ENCODE peak calls at places on chromosomes 11 and 22, in ten cellular contexts. M is AG10803, B is mucosa of descending colon, T is foreskin fibroblast, Y is sigmoid colon, K is A549, J is brain microvascular endothelial cell, P is neural crest cell, F is AG09309, L is astrocyte. V is an unnamed sample.

GRCh38 chr11:28529540-28530410 is 421.6 kb downstream of the METTL15 start:
- DNase-seq in B (no peak), L (peak), F (peak), Y (no peak), M (peak), K (no peak), P (no peak), J (peak), T (peak), V (no peak)

GRCh38 chr11:20315800-20316199 is 47.7 kb upstream of the HTATIP2 start:
- DNase-seq in T (no peak), P (no peak), B (no peak), L (no peak), M (no peak), J (no peak), Y (no peak), K (no peak), F (no peak), V (no peak)

GRCh38 chr11:63999349-64000025 is 13.2 kb downstream of the OTUB1 start:
- DNase-seq in T (peak), K (no peak), P (peak), L (peak), F (no peak), J (peak), B (peak), Y (peak), M (no peak), V (no peak)

GRCh38 chr22:37638351-37639069 is 959 bp upstream of the SH3BP1 start:
- DNase-seq in F (no peak), K (no peak), M (no peak), J (no peak), Y (no peak), B (peak), L (no peak), T (no peak), P (no peak), V (no peak)

GRCh38 chr11:133052537-133052936 is 479.8 kb downstream of the OPCML start:
- DNase-seq in K (no peak), L (no peak), P (no peak), Y (no peak), T (no peak), J (no peak), F (no peak), B (no peak), M (no peak), V (no peak)

GRCh38 chr11:72740060-72740424 is 12.2 kb downstream of the ARAP1 start:
- DNase-seq in F (no peak), B (no peak), T (no peak), M (no peak), J (no peak), P (no peak), L (no peak), K (no peak), Y (no peak), V (no peak)

GRCh38 chr11:40306938-40307548 is 1152.4 kb downstream of the LRRC4C start:
- DNase-seq in L (peak), B (no peak), Y (no peak), T (peak), F (no peak), K (peak), P (peak), J (peak), M (peak), V (no peak)

GRCh38 chr11:104001474-104001873 is 35.0 kb upstream of the DDI1 start:
- DNase-seq in F (no peak), M (peak), T (peak), K (no peak), B (no peak), P (no peak), L (peak), J (peak), Y (no peak), V (no peak)

GRCh38 chr11:71999360-71999759 is 651 bp downstream of the IL18BP start:
- DNase-seq in L (no peak), J (no peak), T (peak), K (no peak), F (no peak), Y (peak), P (no peak), B (no peak), M (peak), V (no peak)

GRCh38 chr11:119937412-119937811 is 200.5 kb downstream of the TRIM29 start:
- DNase-seq in F (no peak), Y (no peak), P (no peak), T (no peak), K (no peak), L (no peak), M (no peak), J (no peak), B (no peak), V (no peak)

GRCh38 chr11:119940401-119940976 is 197.4 kb downstream of the TRIM29 start:
- DNase-seq in F (no peak), Y (no peak), T (no peak), P (no peak), L (no peak), M (no peak), B (no peak), J (no peak), K (no peak), V (no peak)

GRCh38 chr11:119942583-119943338 is 195.2 kb downstream of the TRIM29 start:
- DNase-seq in J (no peak), K (no peak), B (no peak), Y (no peak), L (no peak), T (peak), P (no peak), M (peak), F (no peak), V (no peak)

GRCh38 chr11:119942021-119942420 is 195.9 kb downstream of the TRIM29 start:
- DNase-seq in Y (no peak), F (no peak), B (no peak), J (no peak), M (no peak), L (no peak), P (no peak), T (no peak), K (no peak), V (no peak)
- TF ChIP-seq CTCF in Y (no peak), F (no peak), B (no peak), J (no peak), M (no peak), L (no peak), P (peak), T (no peak), K (no peak), V (no peak)

GRCh38 chr11:46322759-46323158 is 24.5 kb upstream of the DGKZ start:
- DNase-seq in K (no peak), B (peak), M (peak), J (no peak), T (peak), Y (no peak), F (no peak), L (no peak), P (no peak), V (no peak)
- TF ChIP-seq CTCF in K (peak), B (no peak), M (peak), J (peak), T (peak), Y (no peak), F (peak), L (peak), P (peak), V (no peak)

GRCh38 chr11:10415817-10416392 is 39.2 kb upstream of the AMPD3 start:
- DNase-seq in T (no peak), Y (no peak), F (no peak), P (no peak), M (no peak), B (no peak), L (no peak), J (no peak), K (no peak), V (no peak)
- TF ChIP-seq CTCF in T (no peak), Y (no peak), F (no peak), P (no peak), M (no peak), B (no peak), L (no peak), J (no peak), K (no peak), V (no peak)

GRCh38 chr11:76670475-76671235 is at the start of gene LRRC32:
- DNase-seq in F (no peak), T (peak), B (peak), K (no peak), J (no peak), L (no peak), Y (peak), M (no peak), P (no peak), V (no peak)
- TF ChIP-seq CTCF in F (no peak), T (no peak), B (no peak), K (no peak), J (no peak), L (no peak), Y (no peak), M (no peak), P (peak), V (peak)

GRCh38 chr22:27684856-27685255 is 116.7 kb downstream of the MN1 start:
- DNase-seq in Y (no peak), T (no peak), B (no peak), P (no peak), F (no peak), J (no peak), L (no peak), K (no peak), M (no peak), V (no peak)

GRCh38 chr22:27679722-27680488 is 121.7 kb downstream of the MN1 start:
- DNase-seq in K (no peak), L (no peak), T (no peak), Y (no peak), B (no peak), J (no peak), P (no peak), M (no peak), F (no peak), V (no peak)

GRCh38 chr22:27680636-27681035 is 120.9 kb downstream of the MN1 start:
- DNase-seq in B (no peak), K (no peak), P (no peak), J (no peak), F (no peak), Y (no peak), T (no peak), L (no peak), M (no peak), V (no peak)

GRCh38 chr22:27681037-27681436 is 120.5 kb downstream of the MN1 start:
- DNase-seq in B (no peak), F (no peak), K (no peak), P (no peak), M (no peak), T (no peak), L (no peak), J (no peak), Y (no peak), V (no peak)

GRCh38 chr22:27682438-27682837 is 119.1 kb downstream of the MN1 start:
- DNase-seq in L (no peak), F (no peak), J (no peak), Y (no peak), P (peak), M (no peak), B (no peak), K (no peak), T (no peak), V (no peak)
- TF ChIP-seq CTCF in L (peak), F (peak), J (peak), Y (no peak), P (peak), M (peak), B (no peak), K (no peak), T (peak), V (no peak)

DNA sequence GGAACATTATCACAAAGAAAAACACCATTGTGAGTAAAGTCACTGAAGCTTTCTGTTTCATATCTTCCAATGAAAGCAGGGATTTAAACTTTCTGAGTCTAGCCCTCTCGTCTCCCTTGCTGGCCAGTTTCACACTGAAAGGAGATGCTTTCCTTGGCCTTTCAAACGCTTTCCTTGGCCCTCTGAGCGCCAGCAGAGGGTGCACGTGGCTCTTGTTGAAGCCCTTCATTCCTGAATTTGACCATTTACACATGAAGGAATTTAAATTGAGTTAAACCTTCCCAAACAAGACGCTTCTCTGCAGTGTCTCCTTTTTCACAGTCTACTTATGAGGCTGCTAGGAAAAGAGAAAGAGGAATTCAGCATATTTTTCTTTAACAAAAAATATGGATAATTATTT is 21.5 kb downstream of the NNMT start:
- DNase-seq in Y (no peak), P (peak), J (no peak), F (no peak), M (peak), T (peak), K (no peak), B (no peak), L (no peak), V (no peak)
- TF ChIP-seq CTCF in Y (no peak), P (peak), J (peak), F (peak), M (peak), T (peak), K (peak), B (no peak), L (peak), V (no peak)

GRCh38 chr22:17888855-17889254 is 114.6 kb upstream of the BID start:
- DNase-seq in B (no peak), K (no peak), T (peak), F (no peak), Y (no peak), P (no peak), L (peak), J (peak), M (peak), V (no peak)
- TF ChIP-seq CTCF in B (no peak), K (no peak), T (peak), F (peak), Y (no peak), P (peak), L (peak), J (peak), M (peak), V (no peak)

V was measured in esophagus squamous epithelium.